ENCODE peak calls at places on chromosomes 12 and 14, in four cellular contexts. G is mesenchymal stem cell, X is neuronal stem cell, J is neural progenitor cell. F is an unnamed sample.

GRCh38 chr14:97580923-97581495 is 783.8 kb downstream of the VRK1 start:
- DNase-seq in G (no peak), X (peak; percentile 48), J (peak; percentile 63), F (no peak)

GRCh38 chr14:28772613-28773012 is 6.0 kb downstream of the FOXG1 start:
- DNase-seq in G (no peak), X (no peak), J (peak; percentile 16), F (no peak)

GRCh38 chr14:93103392-93104080 is 12.2 kb downstream of the ITPK1 start:
- DNase-seq in G (peak; percentile 15), X (no peak), J (no peak), F (peak; percentile 28)

GRCh38 chr14:104352493-104353220 is 214.3 kb downstream of the KIF26A start:
- DNase-seq in G (no peak), X (no peak), J (no peak), F (no peak)

GRCh38 chr14:90382491-90383125 is 14.2 kb upstream of the CALM1 start:
- DNase-seq in G (peak; percentile 92), X (no peak), J (peak; percentile 78), F (peak; percentile 87)

GRCh38 chr14:101497910-101498860 is 63.1 kb upstream of the DIO3 start:
- DNase-seq in G (no peak), X (no peak), J (no peak), F (no peak)

GRCh38 chr12:30146561-30146960 is 362.8 kb upstream of the TMTC1 start:
- DNase-seq in G (no peak), X (no peak), J (no peak), F (no peak)

GRCh38 chr14:36556811-36557433 is 25.5 kb downstream of the NKX2-8 start:
- DNase-seq in G (peak; percentile 21), X (no peak), J (peak; percentile 39), F (peak; percentile 57)

GRCh38 chr12:31008241-31008711 is 65.4 kb upstream of the DDX11 start:
- DNase-seq in G (no peak), X (no peak), J (no peak), F (no peak)

GRCh38 chr12:54650409-54650808 is 2.2 kb upstream of the DCD start:
- DNase-seq in G (no peak), X (no peak), J (no peak), F (no peak)

GRCh38 chr14:63480599-63480998 is 62.6 kb downstream of the PPP2R5E start:
- DNase-seq in G (no peak), X (no peak), J (no peak), F (no peak)

GRCh38 chr12:88413561-88414095 is 166.6 kb downstream of the KITLG start:
- DNase-seq in G (no peak), X (no peak), J (no peak), F (peak; percentile 67)
- H3K4me3 ChIP-seq in G (no peak overlapping the region), X (no peak overlapping the region), J (no peak overlapping the region), F (no peak overlapping the region)

GRCh38 chr14:102554835-102555819 is 37.3 kb upstream of the RCOR1 start:
- DNase-seq in G (peak; percentile 38), X (peak; percentile 47), J (peak; percentile 87), F (peak; percentile 69)
- H3K9ac ChIP-seq in G (peak overlapping the region; percentile 82), X (peak overlapping the region; percentile 84), J (no peak overlapping the region), F (peak overlapping the region; percentile 80)

DNA sequence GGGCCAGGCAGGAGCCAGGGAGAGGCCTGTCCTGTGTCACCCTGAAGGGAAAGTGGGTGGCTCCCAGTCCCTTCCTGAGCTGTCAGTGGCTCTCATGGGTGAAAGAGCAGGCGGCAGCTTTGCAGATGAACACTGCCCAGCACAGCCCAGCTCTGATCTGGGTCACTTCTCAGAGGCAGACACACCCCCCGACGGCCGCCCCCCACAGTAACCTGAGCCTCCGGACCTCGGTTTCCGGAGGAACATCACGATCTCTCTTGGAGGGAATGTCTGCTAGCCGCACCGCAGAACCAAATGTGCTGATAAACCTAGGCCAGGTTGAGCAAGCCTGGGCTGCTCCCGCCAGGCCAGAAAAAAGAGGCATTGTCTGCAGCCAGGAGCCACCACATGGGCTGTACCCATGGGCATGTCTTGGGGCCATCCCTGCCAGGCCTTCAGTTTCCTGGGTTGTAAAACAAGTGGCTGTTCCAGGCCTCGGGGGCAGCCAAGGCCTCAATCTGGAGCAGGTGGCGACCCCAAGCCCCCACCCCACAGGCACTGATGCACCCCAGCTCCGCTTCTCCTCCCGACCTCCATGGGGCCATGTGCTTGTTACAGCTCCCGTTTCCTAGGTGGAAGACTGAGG is 57.6 kb downstream of the NCOR2 start:
- DNase-seq in G (peak; percentile 89), X (no peak), J (peak; percentile 58), F (peak; percentile 76)
- H3K4me3 ChIP-seq in G (no peak overlapping the region), X (no peak overlapping the region), J (no peak overlapping the region), F (no peak overlapping the region)

GRCh38 chr12:76031081-76031413 is 529 bp downstream of the PHLDA1 start:
- DNase-seq in G (no peak), X (no peak), J (no peak), F (no peak)
- H3K9ac ChIP-seq in G (peak overlapping the region; percentile 98), X (peak overlapping the region; percentile 94), J (peak overlapping the region; percentile 11), F (peak overlapping the region; percentile 96)

GRCh38 chr12:62260733-62261683 is 804 bp downstream of the USP15 start:
- DNase-seq in G (peak; percentile 65), X (peak; percentile 14), J (peak; percentile 65), F (peak; percentile 73)

GRCh38 chr12:62256408-62257079 is 3.7 kb upstream of the USP15 start:
- DNase-seq in G (peak; percentile 32), X (no peak), J (no peak), F (no peak)

GRCh38 chr12:62259311-62259992 is 752 bp upstream of the USP15 start:
- DNase-seq in G (no peak), X (no peak), J (no peak), F (no peak)

GRCh38 chr12:62259993-62260732 is at the start of gene USP15:
- DNase-seq in G (peak; percentile 98), X (peak; percentile 94), J (peak; percentile 98), F (peak; percentile 99)

DNA sequence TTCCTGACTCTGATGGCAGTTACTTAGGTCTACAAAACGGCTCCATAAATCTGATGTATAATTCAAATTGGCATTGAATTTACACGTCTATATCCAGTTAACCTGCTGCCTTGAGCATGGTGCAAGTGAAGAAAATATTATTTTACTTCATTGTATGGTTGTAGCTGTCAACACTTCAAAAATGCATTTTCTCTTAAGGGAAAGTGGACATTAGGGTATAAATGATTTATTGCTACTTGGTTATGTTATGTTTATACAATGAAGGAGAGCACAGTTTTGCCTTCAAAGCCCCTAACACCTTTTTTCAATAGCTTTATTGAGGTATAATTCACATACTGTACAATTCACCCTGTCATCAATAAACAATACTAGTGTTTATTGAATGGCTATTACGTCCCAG is 2.0 kb upstream of the USP15 start:
- DNase-seq in G (no peak), X (no peak), J (no peak), F (no peak)
- H3K4me3 ChIP-seq in G (no peak overlapping the region), X (no peak overlapping the region), J (no peak overlapping the region), F (no peak overlapping the region)

DNA sequence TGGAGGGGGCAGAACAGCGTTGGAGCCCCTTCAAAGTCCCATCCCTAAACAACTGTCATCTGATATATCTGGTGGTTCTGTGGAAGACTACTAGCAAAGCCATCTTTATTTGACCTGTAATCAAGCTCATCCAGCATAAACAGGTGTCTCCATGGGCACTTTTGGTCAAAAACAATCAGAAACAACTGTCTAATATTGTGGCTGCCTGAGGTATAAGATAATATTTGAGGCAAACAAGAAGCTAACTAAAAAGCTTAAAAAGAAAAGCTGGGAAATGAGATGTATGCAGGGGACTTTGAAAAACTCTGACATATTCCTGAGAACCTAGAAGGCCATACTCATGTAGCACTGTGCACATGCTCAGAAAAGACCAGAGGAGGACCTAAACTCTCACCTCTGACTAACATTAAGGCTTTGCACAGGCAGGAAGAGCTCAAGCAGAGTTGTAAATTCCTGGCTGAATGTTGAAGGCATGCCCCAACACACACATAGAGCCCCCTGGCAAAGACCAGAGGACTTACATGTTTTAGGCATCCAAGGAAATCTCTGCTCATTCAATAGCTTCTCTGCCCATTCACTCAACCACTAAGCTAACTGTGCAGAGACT is 27.2 kb upstream of the AP4S1 start:
- DNase-seq in G (no peak), X (no peak), J (no peak), F (no peak)
- H3K9ac ChIP-seq in G (no peak overlapping the region), X (no peak overlapping the region), J (no peak overlapping the region), F (no peak overlapping the region)

GRCh38 chr14:51609987-51610283 is 41.8 kb upstream of the FRMD6 start:
- DNase-seq in G (peak; percentile 83), X (no peak), J (no peak), F (peak; percentile 50)
- H3K4me3 ChIP-seq in G (no peak overlapping the region), X (no peak overlapping the region), J (no peak overlapping the region), F (no peak overlapping the region)

F was measured in adipocyte.